ENCODE peak calls at places on chromosome 19, in seven cellular contexts. One of them, this sample, is unnamed.

GRCh38 chr19:31674503-31675186 is 325.4 kb upstream of the TSHZ3 start:
- DNase-seq in NCI-H2107: no peak
- DNase-seq in thoracic aorta: no peak
- DNase-seq in A172: peak
- DNase-seq in HFFc6: peak
- DNase-seq in GM20000: no peak
- DNase-seq in A549: no peak
- DNase-seq in this sample: no peak

GRCh38 chr19:15433519-15434069 is 14.8 kb upstream of the AKAP8L start:
- DNase-seq in A549: no peak
- DNase-seq in thoracic aorta: no peak
- DNase-seq in HFFc6: no peak
- DNase-seq in GM20000: no peak
- DNase-seq in NCI-H2107: no peak
- DNase-seq in A172: no peak
- DNase-seq in this sample: no peak

GRCh38 chr19:14480695-14481069 is 5.5 kb upstream of the PTGER1 start:
- DNase-seq in GM20000: peak
- DNase-seq in HFFc6: no peak
- DNase-seq in A172: no peak
- DNase-seq in NCI-H2107: no peak
- DNase-seq in thoracic aorta: no peak
- DNase-seq in A549: no peak
- DNase-seq in this sample: no peak

GRCh38 chr19:50205681-50206138 is 2.3 kb downstream of the MYH14 start:
- DNase-seq in GM20000: no peak
- DNase-seq in thoracic aorta: no peak
- DNase-seq in NCI-H2107: no peak
- DNase-seq in A172: no peak
- DNase-seq in A549: no peak
- DNase-seq in HFFc6: no peak
- DNase-seq in this sample: peak

GRCh38 chr19:54430306-54431254 is 15.3 kb downstream of the TTYH1 start:
- DNase-seq in HFFc6: no peak
- DNase-seq in A172: no peak
- DNase-seq in NCI-H2107: no peak
- DNase-seq in A549: no peak
- DNase-seq in GM20000: peak
- DNase-seq in thoracic aorta: no peak
- DNase-seq in this sample: peak

GRCh38 chr19:6097911-6098310 is 12.4 kb downstream of the RFX2 start:
- DNase-seq in NCI-H2107: no peak
- DNase-seq in A172: no peak
- DNase-seq in HFFc6: no peak
- DNase-seq in A549: no peak
- DNase-seq in thoracic aorta: no peak
- DNase-seq in GM20000: no peak
- DNase-seq in this sample: no peak

GRCh38 chr19:11624064-11624463 is 26.8 kb downstream of the ZNF627 start:
- DNase-seq in HFFc6: no peak
- DNase-seq in A172: peak
- DNase-seq in GM20000: no peak
- DNase-seq in A549: no peak
- DNase-seq in NCI-H2107: no peak
- DNase-seq in thoracic aorta: no peak
- DNase-seq in this sample: no peak

GRCh38 chr19:3576696-3577443 is 4.1 kb downstream of the HMG20B start:
- DNase-seq in A172: no peak
- DNase-seq in thoracic aorta: no peak
- DNase-seq in HFFc6: no peak
- DNase-seq in NCI-H2107: no peak
- DNase-seq in GM20000: peak
- DNase-seq in A549: no peak
- DNase-seq in this sample: no peak

GRCh38 chr19:29014857-29015436 is 198.0 kb downstream of the UQCRFS1 start:
- DNase-seq in A549: no peak
- DNase-seq in NCI-H2107: no peak
- DNase-seq in thoracic aorta: no peak
- DNase-seq in A172: no peak
- DNase-seq in GM20000: no peak
- DNase-seq in HFFc6: peak
- DNase-seq in this sample: no peak

GRCh38 chr19:1130801-1131717 is 27.3 kb downstream of the GPX4 start:
- DNase-seq in GM20000: peak
- DNase-seq in A549: no peak
- DNase-seq in thoracic aorta: no peak
- DNase-seq in A172: no peak
- DNase-seq in HFFc6: no peak
- DNase-seq in NCI-H2107: no peak
- DNase-seq in this sample: no peak

GRCh38 chr19:16325671-16326400 is 1.2 kb downstream of the KLF2 start:
- DNase-seq in GM20000: peak
- DNase-seq in A549: no peak
- DNase-seq in A172: no peak
- DNase-seq in thoracic aorta: no peak
- DNase-seq in NCI-H2107: no peak
- DNase-seq in HFFc6: no peak
- DNase-seq in this sample: peak

GRCh38 chr19:33508941-33509614 is 12.5 kb downstream of the PEPD start:
- DNase-seq in GM20000: no peak
- DNase-seq in HFFc6: peak
- DNase-seq in A172: peak
- DNase-seq in A549: no peak
- DNase-seq in NCI-H2107: no peak
- DNase-seq in thoracic aorta: no peak
- DNase-seq in this sample: no peak

GRCh38 chr19:20661150-20661819 is at the start of gene ZNF626:
- DNase-seq in NCI-H2107: peak
- DNase-seq in A549: no peak
- DNase-seq in HFFc6: peak
- DNase-seq in A172: peak
- DNase-seq in thoracic aorta: peak
- DNase-seq in GM20000: peak
- DNase-seq in this sample: no peak

GRCh38 chr19:6260376-6260775 is 19.4 kb downstream of the MLLT1 start:
- DNase-seq in HFFc6: no peak
- DNase-seq in GM20000: no peak
- DNase-seq in NCI-H2107: no peak
- DNase-seq in thoracic aorta: no peak
- DNase-seq in A172: no peak
- DNase-seq in A549: no peak
- DNase-seq in this sample: no peak

GRCh38 chr19:2047449-2048103 is 3.5 kb downstream of the MKNK2 start:
- DNase-seq in NCI-H2107: no peak
- DNase-seq in GM20000: no peak
- DNase-seq in A172: peak
- DNase-seq in thoracic aorta: no peak
- DNase-seq in A549: peak
- DNase-seq in HFFc6: peak
- DNase-seq in this sample: peak

GRCh38 chr19:48415395-48415794 is 21.9 kb downstream of the GRIN2D start:
- DNase-seq in A549: no peak
- DNase-seq in thoracic aorta: no peak
- DNase-seq in HFFc6: no peak
- DNase-seq in NCI-H2107: no peak
- DNase-seq in A172: peak
- DNase-seq in GM20000: peak
- DNase-seq in this sample: peak

GRCh38 chr19:46603195-46603637 is 2.1 kb downstream of the CALM3 start:
- DNase-seq in HFFc6: no peak
- DNase-seq in A549: no peak
- DNase-seq in GM20000: peak
- DNase-seq in thoracic aorta: no peak
- DNase-seq in NCI-H2107: no peak
- DNase-seq in A172: no peak
- DNase-seq in this sample: peak

GRCh38 chr19:591099-591958 is 1.6 kb downstream of the HCN2 start:
- DNase-seq in thoracic aorta: no peak
- DNase-seq in GM20000: no peak
- DNase-seq in A172: no peak
- DNase-seq in HFFc6: no peak
- DNase-seq in A549: no peak
- DNase-seq in NCI-H2107: no peak
- DNase-seq in this sample: peak

GRCh38 chr19:39996218-39996810 is 546 bp upstream of the ZNF546 start:
- DNase-seq in A172: peak
- DNase-seq in HFFc6: peak
- DNase-seq in NCI-H2107: no peak
- DNase-seq in GM20000: peak
- DNase-seq in A549: peak
- DNase-seq in thoracic aorta: no peak
- DNase-seq in this sample: peak

GRCh38 chr19:18464646-18465045 is 26.7 kb upstream of the ISYNA1 start:
- DNase-seq in A172: peak
- DNase-seq in NCI-H2107: peak
- DNase-seq in A549: no peak
- DNase-seq in GM20000: no peak
- DNase-seq in HFFc6: peak
- DNase-seq in thoracic aorta: peak
- DNase-seq in this sample: no peak

GRCh38 chr19:34173145-34173956 is 1.0 kb downstream of the LSM14A start:
- DNase-seq in thoracic aorta: no peak
- DNase-seq in NCI-H2107: no peak
- DNase-seq in A549: peak
- DNase-seq in HFFc6: peak
- DNase-seq in GM20000: no peak
- DNase-seq in A172: peak
- DNase-seq in this sample: peak

GRCh38 chr19:18762125-18763023 is 28.7 kb downstream of the COMP start:
- DNase-seq in NCI-H2107: peak
- DNase-seq in A549: no peak
- DNase-seq in GM20000: no peak
- DNase-seq in thoracic aorta: no peak
- DNase-seq in A172: peak
- DNase-seq in HFFc6: no peak
- DNase-seq in this sample: peak

GRCh38 chr19:38425222-38425809 is 703 bp downstream of the RASGRP4 start:
- DNase-seq in NCI-H2107: no peak
- DNase-seq in A549: no peak
- DNase-seq in thoracic aorta: no peak
- DNase-seq in HFFc6: no peak
- DNase-seq in A172: no peak
- DNase-seq in GM20000: no peak
- DNase-seq in this sample: no peak

GRCh38 chr19:8086849-8087248 is 34.3 kb downstream of the CCL25 start:
- DNase-seq in GM20000: no peak
- DNase-seq in A549: no peak
- DNase-seq in thoracic aorta: no peak
- DNase-seq in A172: no peak
- DNase-seq in HFFc6: no peak
- DNase-seq in NCI-H2107: no peak
- DNase-seq in this sample: no peak

GRCh38 chr19:40521276-40521675 is 54.5 kb downstream of the SPTBN4 start:
- DNase-seq in HFFc6: peak
- DNase-seq in A172: no peak
- DNase-seq in NCI-H2107: no peak
- DNase-seq in GM20000: no peak
- DNase-seq in A549: no peak
- DNase-seq in thoracic aorta: no peak
- DNase-seq in this sample: no peak

GRCh38 chr19:2309734-2310362 is 1.9 kb upstream of the LINGO3 start:
- DNase-seq in A549: no peak
- DNase-seq in GM20000: no peak
- DNase-seq in NCI-H2107: no peak
- DNase-seq in thoracic aorta: no peak
- DNase-seq in HFFc6: peak
- DNase-seq in A172: peak
- DNase-seq in this sample: no peak

GRCh38 chr19:53372196-53372595 is 6.7 kb downstream of the ZNF525 start:
- DNase-seq in A172: no peak
- DNase-seq in thoracic aorta: no peak
- DNase-seq in HFFc6: no peak
- DNase-seq in A549: no peak
- DNase-seq in GM20000: no peak
- DNase-seq in NCI-H2107: no peak
- DNase-seq in this sample: no peak

GRCh38 chr19:2249880-2250764 is 999 bp downstream of the AMH start:
- DNase-seq in GM20000: peak
- DNase-seq in NCI-H2107: no peak
- DNase-seq in A172: no peak
- DNase-seq in thoracic aorta: no peak
- DNase-seq in HFFc6: no peak
- DNase-seq in A549: no peak
- DNase-seq in this sample: no peak

GRCh38 chr19:49528211-49528771 is 488 bp downstream of the RCN3 start:
- DNase-seq in thoracic aorta: peak
- DNase-seq in A549: no peak
- DNase-seq in GM20000: no peak
- DNase-seq in A172: no peak
- DNase-seq in HFFc6: no peak
- DNase-seq in NCI-H2107: no peak
- DNase-seq in this sample: no peak

GRCh38 chr19:17235618-17236413 is 9.8 kb downstream of the OCEL1 start:
- DNase-seq in HFFc6: peak
- DNase-seq in A172: no peak
- DNase-seq in A549: no peak
- DNase-seq in thoracic aorta: no peak
- DNase-seq in NCI-H2107: no peak
- DNase-seq in GM20000: peak
- DNase-seq in this sample: peak

GRCh38 chr19:45103625-45104319 is 10.8 kb downstream of the PPP1R37 start:
- DNase-seq in A549: no peak
- DNase-seq in HFFc6: no peak
- DNase-seq in A172: no peak
- DNase-seq in thoracic aorta: no peak
- DNase-seq in GM20000: no peak
- DNase-seq in NCI-H2107: peak
- DNase-seq in this sample: no peak

GRCh38 chr19:6632002-6632621 is 37.8 kb downstream of the TNFSF14 start:
- DNase-seq in thoracic aorta: peak
- DNase-seq in HFFc6: peak
- DNase-seq in NCI-H2107: no peak
- DNase-seq in GM20000: peak
- DNase-seq in A172: peak
- DNase-seq in A549: peak
- DNase-seq in this sample: peak

GRCh38 chr19:16073988-16074387 is 2.3 kb upstream of the TPM4 start:
- DNase-seq in GM20000: no peak
- DNase-seq in HFFc6: no peak
- DNase-seq in A549: no peak
- DNase-seq in A172: no peak
- DNase-seq in NCI-H2107: no peak
- DNase-seq in thoracic aorta: no peak
- DNase-seq in this sample: no peak

GRCh38 chr19:7681336-7682174 is 922 bp downstream of the TRAPPC5 start:
- DNase-seq in HFFc6: peak
- DNase-seq in GM20000: peak
- DNase-seq in A172: peak
- DNase-seq in thoracic aorta: peak
- DNase-seq in A549: peak
- DNase-seq in NCI-H2107: no peak
- DNase-seq in this sample: peak

GRCh38 chr19:39595950-39596349 is 6.4 kb upstream of the LGALS13 start:
- DNase-seq in NCI-H2107: no peak
- DNase-seq in A549: no peak
- DNase-seq in GM20000: no peak
- DNase-seq in A172: peak
- DNase-seq in thoracic aorta: no peak
- DNase-seq in HFFc6: no peak
- DNase-seq in this sample: no peak

GRCh38 chr19:4534836-4535658 is at the start of gene PLIN5:
- DNase-seq in HFFc6: peak
- DNase-seq in GM20000: peak
- DNase-seq in A172: no peak
- DNase-seq in NCI-H2107: peak
- DNase-seq in thoracic aorta: no peak
- DNase-seq in A549: peak
- DNase-seq in this sample: peak

GRCh38 chr19:3851254-3852176 is 17.3 kb downstream of the ZFR2 start:
- DNase-seq in NCI-H2107: no peak
- DNase-seq in GM20000: no peak
- DNase-seq in thoracic aorta: no peak
- DNase-seq in A549: no peak
- DNase-seq in A172: peak
- DNase-seq in HFFc6: no peak
- DNase-seq in this sample: peak

GRCh38 chr19:10289167-10289835 is 451 bp upstream of the ICAM5 start:
- DNase-seq in A549: no peak
- DNase-seq in HFFc6: peak
- DNase-seq in NCI-H2107: no peak
- DNase-seq in A172: no peak
- DNase-seq in thoracic aorta: no peak
- DNase-seq in GM20000: peak
- DNase-seq in this sample: no peak

This sample was measured in Calu3.